ENCODE peak calls at places on chromosomes 16 and 17, in seven cellular contexts. V, C, B, A, W, G and Y are unnamed samples.

GRCh38 chr17:45646288-45646988 is 137.7 kb upstream of the CRHR1 start:
- DNase-seq in C (no peak), V (no peak), B (no peak), G (no peak), W (no peak), A (no peak), Y (peak)

GRCh38 chr17:79052131-79052530 is 22.5 kb upstream of the ENGASE start:
- DNase-seq in C (no peak), G (no peak), B (no peak), W (no peak), A (no peak), V (no peak), Y (no peak)

GRCh38 chr16:590875-591200 is 972 bp downstream of the RAB40C start:
- DNase-seq in V (peak), B (no peak), A (no peak), G (no peak), W (no peak), C (no peak), Y (no peak)

GRCh38 chr16:11913425-11914079 is 2.2 kb downstream of the GSPT1 start:
- DNase-seq in B (no peak), V (no peak), A (no peak), G (peak), C (peak), W (no peak), Y (no peak)

GRCh38 chr16:17397499-17397891 is 73.3 kb downstream of the XYLT1 start:
- DNase-seq in B (no peak), A (no peak), G (no peak), C (peak), V (no peak), W (no peak), Y (no peak)

GRCh38 chr16:61901689-61902088 is 134.5 kb downstream of the CDH8 start:
- DNase-seq in C (no peak), G (no peak), W (no peak), A (no peak), V (no peak), B (no peak), Y (no peak)

GRCh38 chr17:38601539-38602351 is 4.0 kb downstream of the SRCIN1 start:
- DNase-seq in G (peak), C (peak), V (no peak), W (no peak), A (no peak), B (peak), Y (no peak)

GRCh38 chr16:23020084-23020483 is 129.2 kb downstream of the USP31 start:
- DNase-seq in C (no peak), A (no peak), G (no peak), W (no peak), V (no peak), B (no peak), Y (no peak)

GRCh38 chr17:81398855-81399451 is 3.7 kb downstream of the BAHCC1 start:
- DNase-seq in W (no peak), B (no peak), C (no peak), V (no peak), A (peak), G (no peak), Y (no peak)

GRCh38 chr17:43665387-43666101 is 3.8 kb upstream of the MEOX1 start:
- DNase-seq in C (no peak), A (peak), B (no peak), G (no peak), W (peak), V (no peak), Y (no peak)

GRCh38 chr17:83128306-83129240 is 49.2 kb downstream of the METRNL start:
- DNase-seq in A (peak), W (no peak), G (no peak), B (no peak), C (no peak), V (no peak), Y (peak)

GRCh38 chr16:86437348-86437747 is 73.0 kb upstream of the FOXF1 start:
- DNase-seq in B (no peak), V (no peak), C (no peak), W (no peak), G (no peak), A (no peak), Y (no peak)

GRCh38 chr17:61683466-61683865 is 92.4 kb upstream of the NACA2 start:
- DNase-seq in G (no peak), W (no peak), C (no peak), B (no peak), V (no peak), A (no peak), Y (no peak)

GRCh38 chr16:3234543-3235541 is at the start of gene ZNF200:
- DNase-seq in W (peak), C (peak), A (peak), V (peak), G (peak), B (peak), Y (peak)

GRCh38 chr17:12729086-12729485 is 60.2 kb upstream of the ARHGAP44 start:
- DNase-seq in G (no peak), B (no peak), C (no peak), A (no peak), W (no peak), V (no peak), Y (no peak)

GRCh38 chr17:82030470-82031302 is 792 bp upstream of the RAC3 start:
- DNase-seq in A (peak), C (peak), V (peak), G (peak), W (peak), B (peak), Y (peak)

GRCh38 chr17:82963104-82963950 is 116.1 kb upstream of the METRNL start:
- DNase-seq in G (peak), W (peak), A (peak), V (peak), C (peak), B (peak), Y (peak)

GRCh38 chr17:419073-419735 is 66.6 kb upstream of the RPH3AL start:
- DNase-seq in G (no peak), B (no peak), A (no peak), V (no peak), W (no peak), C (peak), Y (no peak)

GRCh38 chr17:43637563-43638323 is 24.0 kb downstream of the MEOX1 start:
- DNase-seq in C (no peak), B (no peak), G (no peak), A (no peak), W (no peak), V (no peak), Y (no peak)

GRCh38 chr16:25256821-25257503 is 683 bp downstream of the ZKSCAN2 start:
- DNase-seq in W (no peak), G (no peak), A (no peak), C (peak), B (peak), V (no peak), Y (no peak)

GRCh38 chr16:79500305-79500704 is 100.2 kb downstream of the MAF start:
- DNase-seq in B (no peak), C (no peak), G (no peak), W (no peak), A (no peak), V (no peak), Y (no peak)

GRCh38 chr17:11238710-11239109 is 2.3 kb upstream of the SHISA6 start:
- DNase-seq in C (no peak), A (no peak), W (no peak), B (no peak), V (no peak), G (no peak), Y (no peak)

GRCh38 chr17:410674-411401 is 58.2 kb upstream of the RPH3AL start:
- DNase-seq in A (no peak), C (peak), V (no peak), W (peak), B (no peak), G (peak), Y (no peak)

GRCh38 chr16:27287887-27288286 is 19.3 kb upstream of the NSMCE1 start:
- DNase-seq in W (no peak), A (no peak), B (no peak), V (no peak), G (no peak), C (no peak), Y (no peak)

GRCh38 chr17:67246398-67246647 is 1.3 kb upstream of the HELZ start:
- DNase-seq in V (no peak), A (no peak), G (no peak), W (no peak), B (no peak), C (no peak), Y (no peak)

GRCh38 chr16:11612110-11612981 is 25.6 kb upstream of the LITAF start:
- DNase-seq in B (peak), V (no peak), G (peak), A (no peak), C (peak), W (no peak), Y (no peak)

GRCh38 chr16:38941-39892 is 14.2 kb downstream of the POLR3K start:
- DNase-seq in C (peak), B (no peak), G (peak), W (no peak), A (no peak), V (no peak), Y (no peak)

GRCh38 chr16:88453621-88454314 is 688 bp downstream of the ZFPM1 start:
- DNase-seq in C (peak), W (no peak), A (no peak), B (no peak), V (no peak), G (peak), Y (no peak)

GRCh38 chr16:67773099-67773498 is 33.3 kb downstream of the RANBP10 start:
- DNase-seq in V (peak), B (no peak), C (no peak), W (peak), G (no peak), A (no peak), Y (no peak)

GRCh38 chr16:25005445-25006306 is 9.5 kb downstream of the ARHGAP17 start:
- DNase-seq in A (no peak), V (no peak), C (no peak), B (no peak), W (no peak), G (no peak), Y (no peak)

GRCh38 chr16:87304951-87305350 is 12.2 kb downstream of the C16orf95 start:
- DNase-seq in A (no peak), C (no peak), V (no peak), B (no peak), G (no peak), W (no peak), Y (no peak)

GRCh38 chr17:79464310-79465010 is 146.4 kb downstream of the RBFOX3 start:
- DNase-seq in C (no peak), B (no peak), A (no peak), V (no peak), G (no peak), W (no peak), Y (no peak)

GRCh38 chr16:24753437-24753836 is 24.0 kb downstream of the TNRC6A start:
- DNase-seq in V (no peak), A (no peak), C (no peak), B (no peak), W (no peak), G (no peak), Y (no peak)

GRCh38 chr16:85636234-85636812 is 23.2 kb downstream of the GSE1 start:
- DNase-seq in G (no peak), W (no peak), B (no peak), V (no peak), C (no peak), A (no peak), Y (no peak)

GRCh38 chr16:17287401-17287800 is 183.4 kb downstream of the XYLT1 start:
- DNase-seq in B (no peak), A (no peak), G (no peak), C (no peak), W (no peak), V (no peak), Y (no peak)

GRCh38 chr16:57185446-57185944 is 344 bp downstream of the PSME3IP1 start:
- DNase-seq in C (peak), W (peak), V (peak), B (no peak), A (no peak), G (no peak), Y (peak)

GRCh38 chr16:1545044-1545736 is 11.7 kb downstream of the TMEM204 start:
- DNase-seq in G (peak), A (peak), V (no peak), C (no peak), W (no peak), B (no peak), Y (no peak)

GRCh38 chr17:45895304-45895968 is 1.1 kb downstream of the MAPT start:
- DNase-seq in C (peak), G (no peak), W (peak), B (peak), V (no peak), A (peak), Y (no peak)

GRCh38 chr17:77308768-77309726 is 168.3 kb downstream of the SEC14L1 start:
- DNase-seq in A (no peak), G (no peak), V (peak), B (no peak), W (peak), C (peak), Y (no peak)

GRCh38 chr16:84068041-84068440 is 25.4 kb upstream of the SLC38A8 start:
- DNase-seq in A (no peak), V (no peak), C (no peak), B (no peak), W (no peak), G (no peak), Y (no peak)

DNA sequence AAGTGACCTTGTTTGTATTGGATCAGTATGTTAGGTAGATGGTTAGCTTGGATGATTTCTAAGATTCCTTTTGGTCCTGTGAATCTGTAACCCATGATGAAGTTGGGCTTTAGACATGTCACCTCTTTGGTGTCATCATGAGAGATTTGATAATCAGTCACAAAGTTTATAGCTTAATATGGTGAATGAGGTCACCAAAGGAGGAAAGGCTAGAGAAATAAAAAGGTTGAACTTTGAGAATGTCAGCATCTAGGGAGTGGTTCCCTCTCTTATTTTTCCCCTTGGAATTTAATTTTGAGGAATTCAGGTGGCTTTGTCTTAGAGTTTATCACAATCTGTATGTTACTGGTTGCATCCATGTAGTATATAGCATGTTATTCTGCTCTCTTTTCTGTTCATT is 45.3 kb downstream of the NLK start:
- DNase-seq in A (no peak), B (no peak), W (no peak), C (no peak), V (no peak), G (no peak), Y (no peak)
- TF ChIP-seq CTCF in A (no peak), B (no peak), W (no peak), C (no peak), V (no peak), G (no peak), Y (no peak)

DNA sequence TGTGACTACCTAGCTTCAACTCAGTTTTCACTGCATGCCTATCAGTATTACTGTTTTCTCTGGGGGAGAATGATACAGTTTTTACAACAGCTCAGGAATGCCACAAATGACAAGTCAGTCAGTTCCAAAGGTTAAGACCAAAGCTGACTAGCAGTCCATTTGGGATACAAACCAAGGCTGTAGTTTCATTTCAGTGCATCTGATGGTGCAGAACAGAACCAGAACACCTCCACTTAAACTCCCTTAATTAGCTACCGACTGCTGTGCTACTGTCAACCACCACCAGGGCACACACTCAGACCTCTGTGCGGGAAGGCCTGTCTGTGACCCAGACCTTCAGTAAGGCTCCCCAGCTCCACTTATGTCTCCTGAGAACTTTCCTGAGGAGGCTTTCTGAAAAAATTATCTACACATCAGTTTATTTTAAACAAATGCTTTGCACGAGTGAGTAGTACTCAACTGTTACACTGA is 20.4 kb downstream of the NFE2L1 start:
- DNase-seq in B (peak), C (peak), A (no peak), V (peak), W (no peak), G (peak), Y (no peak)
- TF ChIP-seq CTCF in B (no peak), C (peak), A (no peak), V (no peak), W (no peak), G (peak), Y (peak)

DNA sequence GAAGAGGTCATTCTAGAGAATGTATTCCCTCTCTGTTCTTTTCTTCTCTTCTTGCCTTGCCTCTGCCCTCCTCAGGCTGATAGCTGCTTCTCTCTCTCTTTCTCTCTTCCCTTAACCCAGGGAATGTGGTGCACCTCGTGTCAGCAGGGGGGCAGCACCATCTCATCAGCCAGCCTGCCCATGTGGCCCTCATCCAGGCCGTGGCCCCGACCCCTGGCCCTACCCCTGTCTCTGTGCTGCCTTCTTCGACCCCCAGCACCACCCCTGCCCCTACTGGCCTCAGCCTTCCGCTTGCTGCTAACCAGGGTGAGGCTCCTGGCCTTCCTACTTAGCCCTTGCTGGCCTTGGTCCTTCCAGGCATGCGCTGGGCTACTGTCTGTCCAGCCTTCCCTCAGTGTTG is 23.5 kb downstream of the SRCAP start:
- DNase-seq in V (peak), A (no peak), G (no peak), B (no peak), W (no peak), C (no peak), Y (peak)
- TF ChIP-seq CTCF in V (no peak), A (no peak), G (no peak), B (no peak), W (no peak), C (no peak), Y (no peak)

DNA sequence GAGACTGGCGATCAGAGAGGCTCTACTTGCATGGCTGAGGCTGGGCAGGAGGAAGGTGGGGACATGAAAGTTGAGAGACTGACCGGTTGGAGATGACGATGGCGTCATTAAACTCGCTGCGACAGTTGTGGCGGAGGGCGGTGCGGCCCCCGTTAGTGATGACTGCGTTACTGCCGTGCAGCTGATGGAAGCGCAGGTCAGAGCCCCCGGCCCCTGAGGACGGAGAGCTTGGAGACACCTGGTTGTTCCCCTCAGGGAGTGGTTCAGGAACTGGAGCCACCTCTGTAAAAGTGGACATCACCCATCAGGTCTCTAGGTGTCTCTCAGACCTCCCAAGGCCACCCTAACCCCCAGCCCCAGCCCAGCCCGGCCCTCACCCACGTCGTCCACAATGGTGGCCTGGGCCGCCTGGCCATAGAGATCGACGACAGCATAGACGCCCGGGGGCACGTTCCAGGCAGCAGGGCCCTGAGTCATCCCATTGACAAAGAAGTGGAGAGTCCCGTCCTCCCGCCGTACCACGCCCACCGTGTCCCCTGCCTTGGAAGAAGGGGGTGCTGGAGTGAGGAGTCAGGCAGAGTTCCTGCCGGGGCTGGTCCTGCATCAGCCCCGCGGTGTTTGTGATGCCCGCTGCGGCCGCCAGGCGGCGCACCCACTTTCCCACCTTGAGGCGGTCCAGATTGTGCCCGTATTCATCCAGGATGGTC is 5.3 kb downstream of the NEURL4 start:
- DNase-seq in C (peak), B (peak), W (peak), A (peak), G (peak), V (peak), Y (no peak)
- TF ChIP-seq CTCF in C (peak), B (peak), W (peak), A (peak), G (peak), V (peak), Y (peak)

GRCh38 chr17:1490643-1491405 is 1.7 kb downstream of the MYO1C start:
- DNase-seq in B (peak), V (peak), A (peak), W (peak), G (peak), C (peak), Y (peak)

GRCh38 chr17:1488826-1489275 is 3.6 kb downstream of the MYO1C start:
- DNase-seq in C (no peak), B (no peak), V (no peak), W (no peak), A (no peak), G (no peak), Y (no peak)

GRCh38 chr17:1485748-1486376 is 6.6 kb downstream of the MYO1C start:
- DNase-seq in G (peak), W (peak), A (peak), V (peak), B (peak), C (peak), Y (peak)

GRCh38 chr17:1486802-1487695 is 5.4 kb downstream of the MYO1C start:
- DNase-seq in G (peak), W (peak), V (peak), A (peak), C (peak), B (peak), Y (peak)

DNA sequence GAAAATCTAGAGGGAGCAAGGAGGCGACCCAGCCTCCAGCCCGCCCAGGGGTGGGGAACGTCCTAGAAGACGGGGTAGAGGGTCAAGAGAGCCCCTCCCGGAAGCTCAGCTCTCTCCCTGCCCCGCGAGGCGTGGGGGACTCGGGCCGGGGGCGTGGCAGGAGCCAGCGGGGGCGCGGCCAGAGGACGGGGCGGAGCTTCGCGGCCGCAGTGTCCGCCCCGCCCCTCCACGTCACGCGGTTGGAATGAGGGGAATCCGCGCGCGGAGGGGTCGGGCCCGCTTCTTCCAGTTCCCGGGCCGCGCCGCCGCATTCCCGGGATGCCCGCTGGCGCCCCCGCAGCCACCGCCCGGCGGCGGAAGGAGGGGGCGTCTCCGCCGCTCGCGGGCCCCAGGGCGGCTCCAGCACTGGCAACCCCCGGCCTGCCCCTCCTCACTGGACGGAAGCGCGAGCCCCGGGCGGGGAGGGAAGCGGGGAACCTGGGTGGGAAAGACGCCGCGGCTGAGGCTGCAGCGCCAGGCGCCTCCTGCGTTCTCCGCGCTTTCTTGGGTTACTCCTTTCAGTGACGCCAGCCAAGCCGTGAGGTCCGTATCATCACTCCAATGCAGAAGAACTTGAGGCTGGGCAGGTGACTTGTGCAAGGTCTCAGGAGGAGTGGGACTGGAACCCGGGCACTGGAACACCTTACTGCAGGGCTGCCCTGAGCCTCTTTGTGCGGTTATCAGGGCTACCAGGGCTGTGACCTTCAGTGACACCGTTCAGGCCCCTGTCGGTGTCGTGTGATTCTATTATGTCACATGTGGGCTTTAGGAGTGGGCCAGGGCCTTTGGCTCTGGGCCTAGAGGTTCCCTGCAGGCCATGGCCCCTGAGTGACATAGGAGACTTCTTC is 4.3 kb downstream of the MYO1C start:
- DNase-seq in G (peak), W (peak), B (peak), A (peak), C (peak), V (peak), Y (peak)
- TF ChIP-seq CTCF in G (no peak), W (peak), B (no peak), A (no peak), C (no peak), V (peak), Y (no peak)